ENCODE peak calls at places on chromosomes 13 and 19, in nine cellular contexts. R, G, U, I, D, O, X, V and K are unnamed samples.

GRCh38 chr13:30898721-30899188 is 7.3 kb upstream of the MEDAG start:
- DNase-seq in R (peak), G (no peak), U (peak), I (no peak), D (no peak), O (peak), X (no peak), V (peak), K (no peak)

GRCh38 chr13:45055902-45056648 is 64.2 kb upstream of the GTF2F2 start:
- DNase-seq in R (peak), G (no peak), U (peak), I (peak), D (no peak), O (peak), X (no peak), V (peak), K (no peak)

GRCh38 chr19:35265126-35265995 is 3.4 kb upstream of the USF2 start:
- DNase-seq in R (peak), G (peak), U (no peak), I (no peak), D (peak), O (no peak), X (peak), V (no peak), K (no peak)

GRCh38 chr13:114122591-114123211 is 9.7 kb downstream of the RASA3 start:
- DNase-seq in R (no peak), G (no peak), U (no peak), I (no peak), D (no peak), O (no peak), X (no peak), V (no peak), K (no peak)

GRCh38 chr13:79287994-79288795 is 117.9 kb downstream of the RBM26 start:
- DNase-seq in R (no peak), G (no peak), U (no peak), I (no peak), D (no peak), O (no peak), X (no peak), V (no peak), K (no peak)

GRCh38 chr19:16315825-16316505 is 8.7 kb upstream of the KLF2 start:
- DNase-seq in R (peak), G (no peak), U (peak), I (peak), D (no peak), O (peak), X (no peak), V (peak), K (no peak)

GRCh38 chr19:7869453-7869909 is 4.7 kb downstream of the PRR36 start:
- DNase-seq in R (peak), G (peak), U (peak), I (peak), D (peak), O (peak), X (peak), V (peak), K (peak)

GRCh38 chr13:113905018-113905417 is 41.1 kb upstream of the GAS6 start:
- DNase-seq in R (no peak), G (peak), U (no peak), I (no peak), D (no peak), O (no peak), X (no peak), V (no peak), K (no peak)

GRCh38 chr13:59728896-59729545 is 434.7 kb downstream of the DIAPH3 start:
- DNase-seq in R (no peak), G (no peak), U (no peak), I (no peak), D (no peak), O (no peak), X (no peak), V (no peak), K (no peak)

GRCh38 chr19:55301459-55302331 is 17.9 kb downstream of the BRSK1 start:
- DNase-seq in R (peak), G (peak), U (peak), I (peak), D (peak), O (peak), X (peak), V (peak), K (peak)

GRCh38 chr13:45615501-45616101 is at the start of gene ERICH6B:
- DNase-seq in R (no peak), G (no peak), U (peak), I (no peak), D (no peak), O (peak), X (no peak), V (peak), K (no peak)

GRCh38 chr13:46492946-46493345 is 60.0 kb upstream of the LRCH1 start:
- DNase-seq in R (peak), G (no peak), U (peak), I (peak), D (no peak), O (peak), X (peak), V (peak), K (peak)

GRCh38 chr19:5397804-5398692 is 57.2 kb upstream of the ZNRF4 start:
- DNase-seq in R (no peak), G (no peak), U (no peak), I (peak), D (no peak), O (no peak), X (no peak), V (no peak), K (peak)

GRCh38 chr13:82654851-82655517 is 1227.3 kb downstream of the SLITRK1 start:
- DNase-seq in R (peak), G (peak), U (peak), I (no peak), D (peak), O (peak), X (no peak), V (peak), K (no peak)

GRCh38 chr19:39237200-39238184 is 7.3 kb downstream of the IFNL3 start:
- DNase-seq in R (no peak), G (peak), U (no peak), I (peak), D (peak), O (no peak), X (peak), V (no peak), K (peak)

GRCh38 chr13:20843177-20843576 is 59.4 kb downstream of the XPO4 start:
- DNase-seq in R (no peak), G (no peak), U (peak), I (no peak), D (no peak), O (peak), X (no peak), V (peak), K (no peak)

GRCh38 chr19:18931316-18932162 is 9.5 kb downstream of the HOMER3 start:
- DNase-seq in R (no peak), G (no peak), U (no peak), I (no peak), D (no peak), O (no peak), X (no peak), V (no peak), K (no peak)

GRCh38 chr19:29506619-29506911 is 19.2 kb upstream of the VSTM2B start:
- DNase-seq in R (no peak), G (no peak), U (no peak), I (no peak), D (peak), O (no peak), X (no peak), V (no peak), K (no peak)

GRCh38 chr19:41223431-41224234 is 4.6 kb downstream of the AXL start:
- DNase-seq in R (peak), G (no peak), U (peak), I (no peak), D (no peak), O (peak), X (no peak), V (peak), K (no peak)

GRCh38 chr19:41226874-41227390 is 7.9 kb downstream of the AXL start:
- DNase-seq in R (no peak), G (no peak), U (no peak), I (no peak), D (no peak), O (no peak), X (no peak), V (no peak), K (no peak)

GRCh38 chr19:41226053-41226873 is 7.2 kb downstream of the AXL start:
- DNase-seq in R (peak), G (peak), U (peak), I (peak), D (peak), O (peak), X (peak), V (peak), K (no peak)

GRCh38 chr19:41224632-41225031 is 5.6 kb downstream of the AXL start:
- DNase-seq in R (no peak), G (no peak), U (no peak), I (no peak), D (no peak), O (no peak), X (no peak), V (no peak), K (no peak)

GRCh38 chr19:41225238-41226052 is 6.4 kb downstream of the AXL start:
- DNase-seq in R (peak), G (no peak), U (peak), I (peak), D (no peak), O (peak), X (peak), V (peak), K (no peak)
- H3K4me3 ChIP-seq in R (peak), G (peak), U (peak), I (peak), D (no peak), O (peak), X (peak), V (peak), K (no peak)

DNA sequence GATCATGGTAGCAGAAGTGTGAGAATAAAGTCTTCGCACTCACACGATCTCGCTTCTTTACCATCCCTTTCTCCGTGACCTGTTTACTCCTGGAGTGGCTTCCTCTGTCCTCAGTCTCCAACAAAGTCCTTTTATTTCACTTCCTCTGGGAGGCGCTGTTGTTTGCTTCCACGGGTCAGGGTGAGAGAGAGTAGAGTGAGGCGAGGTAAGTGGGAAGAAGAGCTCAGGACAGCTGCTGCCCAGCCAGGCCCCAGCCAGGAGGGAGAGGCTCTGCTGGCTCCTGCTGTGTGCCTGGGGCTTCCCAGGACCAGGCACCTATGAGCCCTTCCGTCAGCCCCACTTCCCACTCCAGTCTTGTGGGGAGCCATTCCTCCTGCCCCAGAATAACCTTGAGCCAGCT is 242.1 kb downstream of the FGF9 start:
- DNase-seq in R (no peak), G (no peak), U (peak), I (no peak), D (no peak), O (no peak), X (no peak), V (no peak), K (peak)
- TF ChIP-seq CTCF in R (no peak), G (no peak), U (peak), I (no peak), D (no peak), O (no peak), X (no peak), V (no peak), K (peak)

GRCh38 chr19:41887711-41888382 is 4.9 kb downstream of the ARHGEF1 start:
- DNase-seq in R (peak), G (no peak), U (peak), I (no peak), D (peak), O (no peak), X (peak), V (no peak), K (peak)
- H3K4me3 ChIP-seq in R (no peak), G (no peak), U (no peak), I (no peak), D (no peak), O (no peak), X (no peak), V (no peak), K (peak)

GRCh38 chr19:43723588-43723987 is 7.7 kb downstream of the IRGC start:
- DNase-seq in R (peak), G (no peak), U (no peak), I (no peak), D (no peak), O (no peak), X (no peak), V (peak), K (no peak)
- TF ChIP-seq CTCF in R (peak), G (no peak), U (peak), I (peak), D (peak), O (peak), X (no peak), V (peak), K (peak)

GRCh38 chr19:47730910-47731309 is 14.4 kb upstream of the NOP53 start:
- DNase-seq in R (no peak), G (no peak), U (no peak), I (no peak), D (no peak), O (no peak), X (no peak), V (no peak), K (no peak)

GRCh38 chr19:47726467-47726866 is 13.2 kb downstream of the EHD2 start:
- DNase-seq in R (no peak), G (no peak), U (peak), I (no peak), D (no peak), O (peak), X (no peak), V (peak), K (no peak)

GRCh38 chr19:47730521-47730889 is 14.8 kb upstream of the NOP53 start:
- DNase-seq in R (no peak), G (no peak), U (no peak), I (no peak), D (no peak), O (no peak), X (no peak), V (no peak), K (no peak)

GRCh38 chr19:47729468-47729798 is 15.9 kb upstream of the NOP53 start:
- DNase-seq in R (peak), G (peak), U (peak), I (peak), D (peak), O (peak), X (peak), V (peak), K (no peak)

GRCh38 chr19:47729799-47730520 is 15.4 kb upstream of the NOP53 start:
- DNase-seq in R (peak), G (peak), U (no peak), I (peak), D (peak), O (no peak), X (peak), V (no peak), K (peak)
- H3K4me3 ChIP-seq in R (peak), G (no peak), U (no peak), I (peak), D (no peak), O (no peak), X (no peak), V (no peak), K (no peak)

GRCh38 chr19:44552324-44552723 is 22.8 kb upstream of the CEACAM20 start:
- DNase-seq in R (peak), G (no peak), U (no peak), I (peak), D (peak), O (peak), X (no peak), V (peak), K (peak)
- TF ChIP-seq CTCF in R (peak), G (no peak), U (peak), I (peak), D (no peak), O (peak), X (no peak), V (peak), K (peak)

GRCh38 chr13:38687246-38688229 is 661 bp downstream of the FREM2 start:
- DNase-seq in R (no peak), G (no peak), U (no peak), I (no peak), D (peak), O (no peak), X (no peak), V (peak), K (no peak)
- H3K4me3 ChIP-seq in R (peak), G (peak), U (no peak), I (no peak), D (no peak), O (no peak), X (peak), V (no peak), K (no peak)

DNA sequence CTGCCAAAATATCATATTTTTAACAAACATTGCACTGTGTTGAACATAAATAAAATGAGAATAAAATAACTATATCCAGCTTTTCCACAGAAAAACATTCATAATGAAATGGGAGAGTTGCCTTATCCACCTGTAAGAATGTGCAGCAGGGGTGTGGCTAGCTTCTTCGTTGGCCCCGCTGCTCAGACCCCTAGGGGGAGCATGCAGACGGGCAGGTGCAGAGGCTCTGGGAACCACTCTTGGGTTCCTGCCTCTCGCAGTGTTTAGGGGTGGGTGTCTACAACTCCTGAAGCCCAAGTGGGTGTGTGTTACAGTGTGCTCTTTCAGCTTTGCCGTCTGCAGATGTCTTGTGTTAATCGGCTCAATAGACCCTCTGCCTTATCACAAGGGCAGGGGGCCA is 121.7 kb downstream of the SLITRK5 start:
- DNase-seq in R (no peak), G (no peak), U (no peak), I (no peak), D (no peak), O (no peak), X (no peak), V (no peak), K (no peak)
- TF ChIP-seq CTCF in R (no peak), G (no peak), U (no peak), I (no peak), D (no peak), O (no peak), X (no peak), V (no peak), K (no peak)

GRCh38 chr19:1066251-1066747 is 668 bp upstream of the ARHGAP45 start:
- DNase-seq in R (no peak), G (no peak), U (no peak), I (no peak), D (peak), O (no peak), X (no peak), V (no peak), K (no peak)
- H3K4me3 ChIP-seq in R (no peak), G (peak), U (no peak), I (peak), D (peak), O (no peak), X (no peak), V (no peak), K (peak)

GRCh38 chr13:98220188-98220765 is 43.2 kb upstream of the RNF113B start:
- DNase-seq in R (no peak), G (no peak), U (no peak), I (no peak), D (no peak), O (peak), X (peak), V (no peak), K (no peak)
- TF ChIP-seq CTCF in R (no peak), G (no peak), U (no peak), I (no peak), D (no peak), O (no peak), X (no peak), V (no peak), K (no peak)